ENCODE peak calls at places on chromosomes 7 and 10, in six cellular contexts. One of them, this sample, is unnamed.
A peak's percentile ranks its signal among the peaks of the same experiment; 100 is the strongest.

GRCh38 chr7:50205011-50205410 is 99.5 kb upstream of the IKZF1 start:
- DNase-seq in thoracic aorta: no peak
- DNase-seq in CD8-positive, alpha-beta T cell: no peak
- DNase-seq in CD4-positive, CD25-positive, alpha-beta regulatory T cell: no peak
- DNase-seq in lower lobe of right lung: no peak
- DNase-seq in body of pancreas: no peak
- DNase-seq in this sample: no peak

GRCh38 chr7:40306596-40306995 is 171.8 kb downstream of the SUGCT start:
- DNase-seq in body of pancreas: no peak
- DNase-seq in CD8-positive, alpha-beta T cell: no peak
- DNase-seq in thoracic aorta: no peak
- DNase-seq in lower lobe of right lung: no peak
- DNase-seq in CD4-positive, CD25-positive, alpha-beta regulatory T cell: no peak
- DNase-seq in this sample: no peak

GRCh38 chr10:95660283-95660682 is 3.8 kb upstream of the ALDH18A1 start:
- DNase-seq in thoracic aorta: no peak
- DNase-seq in CD8-positive, alpha-beta T cell: no peak
- DNase-seq in body of pancreas: no peak
- DNase-seq in lower lobe of right lung: no peak
- DNase-seq in CD4-positive, CD25-positive, alpha-beta regulatory T cell: no peak
- DNase-seq in this sample: no peak

GRCh38 chr7:101996876-101997275 is 179.4 kb downstream of the CUX1 start:
- DNase-seq in CD8-positive, alpha-beta T cell: no peak
- DNase-seq in lower lobe of right lung: no peak
- DNase-seq in thoracic aorta: no peak
- DNase-seq in body of pancreas: no peak
- DNase-seq in CD4-positive, CD25-positive, alpha-beta regulatory T cell: no peak
- DNase-seq in this sample: no peak

GRCh38 chr7:114392686-114393085 is 21.9 kb upstream of the FOXP2 start:
- DNase-seq in body of pancreas: no peak
- DNase-seq in thoracic aorta: no peak
- DNase-seq in CD4-positive, CD25-positive, alpha-beta regulatory T cell: no peak
- DNase-seq in lower lobe of right lung: no peak
- DNase-seq in CD8-positive, alpha-beta T cell: no peak
- DNase-seq in this sample: no peak

GRCh38 chr7:29968683-29969457 is 20.7 kb downstream of the SCRN1 start:
- DNase-seq in thoracic aorta: no peak
- DNase-seq in body of pancreas: no peak
- DNase-seq in CD8-positive, alpha-beta T cell: no peak
- DNase-seq in CD4-positive, CD25-positive, alpha-beta regulatory T cell: no peak
- DNase-seq in lower lobe of right lung: no peak
- DNase-seq in this sample: no peak

GRCh38 chr10:30127120-30127541 is 67.7 kb upstream of the JCAD start:
- DNase-seq in CD8-positive, alpha-beta T cell: no peak
- DNase-seq in body of pancreas: no peak
- DNase-seq in thoracic aorta: no peak
- DNase-seq in CD4-positive, CD25-positive, alpha-beta regulatory T cell: no peak
- DNase-seq in lower lobe of right lung: no peak
- DNase-seq in this sample: no peak

GRCh38 chr10:68576118-68576517 is 16.0 kb downstream of the TET1 start:
- DNase-seq in CD8-positive, alpha-beta T cell: no peak
- DNase-seq in thoracic aorta: no peak
- DNase-seq in body of pancreas: no peak
- DNase-seq in CD4-positive, CD25-positive, alpha-beta regulatory T cell: no peak
- DNase-seq in lower lobe of right lung: no peak
- DNase-seq in this sample: no peak

GRCh38 chr10:133307776-133308430 is 769 bp downstream of the TUBGCP2 start:
- DNase-seq in lower lobe of right lung: peak; percentile 92
- DNase-seq in body of pancreas: peak; percentile 91
- DNase-seq in thoracic aorta: no peak
- DNase-seq in CD8-positive, alpha-beta T cell: peak; percentile 76
- DNase-seq in CD4-positive, CD25-positive, alpha-beta regulatory T cell: peak; percentile 90
- DNase-seq in this sample: peak; percentile 80

GRCh38 chr7:36840930-36841329 is 116.6 kb upstream of the AOAH start:
- DNase-seq in CD8-positive, alpha-beta T cell: no peak
- DNase-seq in CD4-positive, CD25-positive, alpha-beta regulatory T cell: no peak
- DNase-seq in thoracic aorta: no peak
- DNase-seq in lower lobe of right lung: no peak
- DNase-seq in body of pancreas: no peak
- DNase-seq in this sample: no peak

GRCh38 chr10:124946945-124947344 is 5.0 kb downstream of the ZRANB1 start:
- DNase-seq in body of pancreas: no peak
- DNase-seq in thoracic aorta: no peak
- DNase-seq in CD4-positive, CD25-positive, alpha-beta regulatory T cell: peak; percentile 23
- DNase-seq in CD8-positive, alpha-beta T cell: no peak
- DNase-seq in lower lobe of right lung: no peak
- DNase-seq in this sample: no peak

GRCh38 chr7:143013897-143014296 is 13.0 kb downstream of the OR9A2 start:
- DNase-seq in CD8-positive, alpha-beta T cell: no peak
- DNase-seq in lower lobe of right lung: no peak
- DNase-seq in CD4-positive, CD25-positive, alpha-beta regulatory T cell: no peak
- DNase-seq in body of pancreas: no peak
- DNase-seq in thoracic aorta: no peak
- DNase-seq in this sample: no peak

GRCh38 chr7:485188-486081 is 34.2 kb downstream of the PDGFA start:
- DNase-seq in CD4-positive, CD25-positive, alpha-beta regulatory T cell: no peak
- DNase-seq in thoracic aorta: no peak
- DNase-seq in body of pancreas: peak; percentile 55
- DNase-seq in lower lobe of right lung: peak; percentile 61
- DNase-seq in CD8-positive, alpha-beta T cell: no peak
- DNase-seq in this sample: peak; percentile 74

GRCh38 chr7:2215851-2216250 is 16.9 kb downstream of the MAD1L1 start:
- DNase-seq in body of pancreas: no peak
- DNase-seq in lower lobe of right lung: no peak
- DNase-seq in thoracic aorta: no peak
- DNase-seq in CD4-positive, CD25-positive, alpha-beta regulatory T cell: no peak
- DNase-seq in CD8-positive, alpha-beta T cell: no peak
- DNase-seq in this sample: no peak
- H3K36me3 ChIP-seq in body of pancreas: peaks cover 15% of the 10 kb centered on the region
- H3K36me3 ChIP-seq in lower lobe of right lung: peaks cover 93% of the 10 kb centered on the region
- H3K36me3 ChIP-seq in thoracic aorta: peaks cover 45% of the 10 kb centered on the region
- H3K36me3 ChIP-seq in CD4-positive, CD25-positive, alpha-beta regulatory T cell: peaks cover 50% of the 10 kb centered on the region
- H3K36me3 ChIP-seq in CD8-positive, alpha-beta T cell: peaks cover 15% of the 10 kb centered on the region
- H3K36me3 ChIP-seq in this sample: peaks cover 20% of the 10 kb centered on the region

DNA sequence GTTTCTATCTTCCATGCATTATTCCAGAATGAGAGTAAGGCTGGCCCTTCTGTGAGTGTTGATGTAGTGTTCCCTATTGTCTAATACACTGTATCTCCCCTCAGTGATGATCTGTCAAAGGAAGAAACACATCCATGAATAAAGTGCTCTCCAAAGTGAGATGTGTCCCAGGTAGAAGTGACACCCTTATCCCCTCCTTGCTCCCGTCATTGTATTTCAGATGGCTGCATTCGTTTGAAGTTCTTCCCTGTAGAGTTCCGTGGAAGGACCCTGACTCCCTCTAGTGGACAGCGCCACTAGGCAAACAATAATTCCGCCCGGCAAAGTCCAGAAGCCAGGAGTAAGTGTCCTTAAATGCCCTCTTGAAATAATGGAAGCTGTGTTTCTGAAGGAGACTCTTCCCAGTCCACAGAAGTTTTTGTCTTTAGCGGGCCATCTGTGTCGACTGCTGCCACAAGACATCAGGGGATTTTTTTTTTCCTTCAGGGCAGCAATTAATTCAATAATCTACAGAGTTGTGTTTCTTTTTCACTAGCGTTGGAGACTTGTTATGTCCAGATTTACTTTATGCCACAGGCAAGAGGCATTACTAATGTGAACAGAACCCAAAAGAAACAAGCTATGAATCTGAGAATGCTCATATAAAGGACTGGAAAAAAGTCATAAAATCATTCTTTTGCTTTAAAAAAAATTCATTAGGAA is 64.6 kb downstream of the THNSL1 start:
- DNase-seq in body of pancreas: peak; percentile 88
- DNase-seq in CD4-positive, CD25-positive, alpha-beta regulatory T cell: peak; percentile 57
- DNase-seq in CD8-positive, alpha-beta T cell: peak; percentile 49
- DNase-seq in lower lobe of right lung: peak; percentile 70
- DNase-seq in thoracic aorta: peak; percentile 47
- DNase-seq in this sample: peak; percentile 82
- H3K4me3 ChIP-seq in body of pancreas: no peak overlapping the region
- H3K4me3 ChIP-seq in CD4-positive, CD25-positive, alpha-beta regulatory T cell: no peak overlapping the region
- H3K4me3 ChIP-seq in CD8-positive, alpha-beta T cell: no peak overlapping the region
- H3K4me3 ChIP-seq in lower lobe of right lung: no peak overlapping the region
- H3K4me3 ChIP-seq in thoracic aorta: peak overlapping the region; percentile 55
- H3K4me3 ChIP-seq in this sample: no peak overlapping the region

GRCh38 chr10:59372543-59372942 is 10.2 kb upstream of the FAM13C start:
- DNase-seq in thoracic aorta: no peak
- DNase-seq in lower lobe of right lung: no peak
- DNase-seq in CD8-positive, alpha-beta T cell: no peak
- DNase-seq in body of pancreas: no peak
- DNase-seq in CD4-positive, CD25-positive, alpha-beta regulatory T cell: no peak
- DNase-seq in this sample: no peak
- H3K27ac ChIP-seq in thoracic aorta: peak overlapping the region; percentile 47
- H3K27ac ChIP-seq in lower lobe of right lung: no peak overlapping the region
- H3K27ac ChIP-seq in CD8-positive, alpha-beta T cell: no peak overlapping the region
- H3K27ac ChIP-seq in body of pancreas: no peak overlapping the region
- H3K27ac ChIP-seq in CD4-positive, CD25-positive, alpha-beta regulatory T cell: no peak overlapping the region
- H3K27ac ChIP-seq in this sample: no peak overlapping the region

GRCh38 chr10:119362122-119362521 is 154.8 kb downstream of the GRK5 start:
- DNase-seq in CD4-positive, CD25-positive, alpha-beta regulatory T cell: no peak
- DNase-seq in CD8-positive, alpha-beta T cell: no peak
- DNase-seq in thoracic aorta: no peak
- DNase-seq in lower lobe of right lung: no peak
- DNase-seq in body of pancreas: no peak
- DNase-seq in this sample: no peak
- H3K36me3 ChIP-seq in CD4-positive, CD25-positive, alpha-beta regulatory T cell: peaks cover 17% of the 10 kb centered on the region
- H3K36me3 ChIP-seq in CD8-positive, alpha-beta T cell: no peaks in the 10 kb centered on the region
- H3K36me3 ChIP-seq in thoracic aorta: no peaks in the 10 kb centered on the region
- H3K36me3 ChIP-seq in lower lobe of right lung: no peaks in the 10 kb centered on the region
- H3K36me3 ChIP-seq in body of pancreas: no peaks in the 10 kb centered on the region
- H3K36me3 ChIP-seq in this sample: no peaks in the 10 kb centered on the region

GRCh38 chr10:33337335-33337854 is 2.9 kb upstream of the NRP1 start:
- DNase-seq in thoracic aorta: no peak
- DNase-seq in body of pancreas: peak; percentile 40
- DNase-seq in lower lobe of right lung: no peak
- DNase-seq in CD4-positive, CD25-positive, alpha-beta regulatory T cell: no peak
- DNase-seq in CD8-positive, alpha-beta T cell: no peak
- DNase-seq in this sample: no peak
- H3K4me3 ChIP-seq in thoracic aorta: peak overlapping the region; percentile 94
- H3K4me3 ChIP-seq in body of pancreas: no peak overlapping the region
- H3K4me3 ChIP-seq in lower lobe of right lung: peak overlapping the region; percentile 79
- H3K4me3 ChIP-seq in CD4-positive, CD25-positive, alpha-beta regulatory T cell: no peak overlapping the region
- H3K4me3 ChIP-seq in CD8-positive, alpha-beta T cell: no peak overlapping the region
- H3K4me3 ChIP-seq in this sample: peak overlapping the region; percentile 62

GRCh38 chr7:129831424-129832058 is 121.2 kb downstream of the UBE2H start:
- DNase-seq in body of pancreas: peak; percentile 45
- DNase-seq in lower lobe of right lung: no peak
- DNase-seq in CD4-positive, CD25-positive, alpha-beta regulatory T cell: no peak
- DNase-seq in CD8-positive, alpha-beta T cell: no peak
- DNase-seq in thoracic aorta: no peak
- DNase-seq in this sample: no peak

GRCh38 chr7:129829677-129830631 is 122.8 kb downstream of the UBE2H start:
- DNase-seq in lower lobe of right lung: peak; percentile 58
- DNase-seq in CD4-positive, CD25-positive, alpha-beta regulatory T cell: peak; percentile 81
- DNase-seq in thoracic aorta: no peak
- DNase-seq in body of pancreas: peak; percentile 75
- DNase-seq in CD8-positive, alpha-beta T cell: peak; percentile 32
- DNase-seq in this sample: peak; percentile 51

GRCh38 chr7:129832701-129833227 is 120.0 kb downstream of the UBE2H start:
- DNase-seq in CD4-positive, CD25-positive, alpha-beta regulatory T cell: no peak
- DNase-seq in lower lobe of right lung: no peak
- DNase-seq in body of pancreas: no peak
- DNase-seq in CD8-positive, alpha-beta T cell: no peak
- DNase-seq in thoracic aorta: no peak
- DNase-seq in this sample: no peak

GRCh38 chr7:129830949-129831348 is 121.8 kb downstream of the UBE2H start:
- DNase-seq in body of pancreas: no peak
- DNase-seq in lower lobe of right lung: no peak
- DNase-seq in thoracic aorta: no peak
- DNase-seq in CD4-positive, CD25-positive, alpha-beta regulatory T cell: no peak
- DNase-seq in CD8-positive, alpha-beta T cell: no peak
- DNase-seq in this sample: no peak

GRCh38 chr7:129832282-129832681 is 120.5 kb downstream of the UBE2H start:
- DNase-seq in CD8-positive, alpha-beta T cell: no peak
- DNase-seq in CD4-positive, CD25-positive, alpha-beta regulatory T cell: no peak
- DNase-seq in body of pancreas: no peak
- DNase-seq in lower lobe of right lung: no peak
- DNase-seq in thoracic aorta: no peak
- DNase-seq in this sample: peak; percentile 49
- H3K27ac ChIP-seq in CD8-positive, alpha-beta T cell: no peak overlapping the region
- H3K27ac ChIP-seq in CD4-positive, CD25-positive, alpha-beta regulatory T cell: no peak overlapping the region
- H3K27ac ChIP-seq in body of pancreas: no peak overlapping the region
- H3K27ac ChIP-seq in lower lobe of right lung: peak overlapping the region; percentile 49
- H3K27ac ChIP-seq in thoracic aorta: peak overlapping the region; percentile 81
- H3K27ac ChIP-seq in this sample: peak overlapping the region; percentile 69

DNA sequence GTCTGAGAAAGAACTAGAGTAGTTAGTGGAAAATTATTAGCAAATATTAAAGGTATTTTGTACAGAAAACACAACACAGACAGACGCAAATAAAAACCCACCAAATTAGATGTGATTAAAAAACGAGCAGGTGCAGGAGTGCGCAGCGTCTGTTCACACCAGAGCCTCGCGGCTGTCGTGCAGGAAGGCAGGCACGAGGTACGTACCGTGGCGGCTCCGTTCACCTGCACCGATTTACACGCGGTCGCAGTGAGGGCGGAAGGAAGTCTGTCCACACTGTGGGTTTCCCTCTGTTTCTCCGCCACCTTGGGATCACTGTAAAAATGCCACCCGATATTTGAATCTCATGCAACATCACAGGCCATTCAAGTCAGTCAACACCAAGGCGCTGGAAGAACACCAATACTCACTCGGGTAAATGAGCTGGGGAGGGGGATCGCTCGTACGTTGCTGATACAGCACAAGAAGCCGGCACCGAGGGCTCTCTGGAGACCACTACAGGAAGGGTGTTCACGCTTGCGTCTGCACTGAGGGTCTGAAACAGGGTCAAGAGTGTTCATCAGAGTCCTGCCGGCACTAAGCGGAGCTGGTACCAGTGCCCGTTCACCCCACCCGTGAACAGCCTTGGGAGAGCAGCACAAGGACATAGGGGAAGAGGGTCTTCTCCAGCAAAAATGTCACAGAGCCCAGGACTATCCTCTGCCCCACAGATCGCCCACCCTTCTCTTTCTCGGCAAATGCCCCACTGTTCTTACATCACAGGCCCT is 116.8 kb downstream of the LARP4B start:
- DNase-seq in thoracic aorta: no peak
- DNase-seq in lower lobe of right lung: no peak
- DNase-seq in body of pancreas: no peak
- DNase-seq in CD8-positive, alpha-beta T cell: no peak
- DNase-seq in CD4-positive, CD25-positive, alpha-beta regulatory T cell: no peak
- DNase-seq in this sample: no peak
- H3K36me3 ChIP-seq in thoracic aorta: peaks cover 44% of the 10 kb centered on the region
- H3K36me3 ChIP-seq in lower lobe of right lung: peaks cover 100% of the 10 kb centered on the region
- H3K36me3 ChIP-seq in body of pancreas: peaks cover 34% of the 10 kb centered on the region
- H3K36me3 ChIP-seq in CD8-positive, alpha-beta T cell: peaks cover 46% of the 10 kb centered on the region
- H3K36me3 ChIP-seq in CD4-positive, CD25-positive, alpha-beta regulatory T cell: peaks cover 91% of the 10 kb centered on the region
- H3K36me3 ChIP-seq in this sample: peaks cover 5% of the 10 kb centered on the region

DNA sequence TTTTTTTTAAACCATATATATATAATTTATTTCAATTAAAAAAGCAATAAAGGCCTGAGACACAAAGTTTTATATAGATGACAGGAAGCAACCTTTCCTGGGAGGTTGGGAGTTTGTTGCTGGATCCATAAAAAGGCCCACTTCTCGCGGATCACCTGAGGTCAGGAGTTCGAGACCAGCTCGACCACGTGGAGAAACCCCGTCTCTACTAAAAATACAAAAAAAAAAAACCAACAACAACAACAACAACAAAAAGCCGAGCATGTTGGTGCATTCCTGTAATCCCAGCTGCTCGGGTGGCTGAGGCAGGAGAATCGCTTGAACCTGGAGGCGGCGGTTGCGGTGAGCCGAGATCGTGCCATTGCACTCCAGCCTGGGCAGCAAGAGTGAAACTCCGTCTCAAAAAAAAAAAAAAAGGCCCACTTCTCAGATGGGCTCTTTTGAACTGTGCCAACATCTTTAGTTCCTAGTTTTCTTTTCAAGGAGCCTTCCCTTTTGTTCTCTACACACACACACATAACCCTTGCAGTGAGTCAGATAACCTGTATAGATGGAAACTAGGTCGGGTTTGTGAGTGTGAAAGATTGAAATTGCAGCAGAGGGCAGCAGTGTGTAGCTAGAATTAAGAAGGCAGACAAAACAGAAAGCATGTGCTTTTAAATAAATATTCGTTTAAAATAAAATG is 1.2 kb upstream of the SMNDC1 start:
- DNase-seq in CD8-positive, alpha-beta T cell: no peak
- DNase-seq in body of pancreas: peak; percentile 63
- DNase-seq in CD4-positive, CD25-positive, alpha-beta regulatory T cell: peak; percentile 89
- DNase-seq in lower lobe of right lung: no peak
- DNase-seq in thoracic aorta: peak; percentile 11
- DNase-seq in this sample: peak; percentile 38
- H3K4me3 ChIP-seq in CD8-positive, alpha-beta T cell: no peak overlapping the region
- H3K4me3 ChIP-seq in body of pancreas: no peak overlapping the region
- H3K4me3 ChIP-seq in CD4-positive, CD25-positive, alpha-beta regulatory T cell: peak overlapping the region; percentile 85
- H3K4me3 ChIP-seq in lower lobe of right lung: peak overlapping the region; percentile 77
- H3K4me3 ChIP-seq in thoracic aorta: peak overlapping the region; percentile 59
- H3K4me3 ChIP-seq in this sample: no peak overlapping the region